ENCODE peak calls at places on chromosomes 7 and 10, in four cellular contexts. One of them, this sample, is unnamed.

GRCh38 chr10:31090894-31091607 is 59.4 kb upstream of the ZNF438 start:
- DNase-seq in right lobe of liver: no peak
- DNase-seq in activated naive CD4-positive, alpha-beta T cell treated with Interleukin-2 at 50 U/mL for 16 hours: no peak
- DNase-seq in T-helper 1 cell: no peak
- DNase-seq in this sample: no peak

GRCh38 chr7:55558962-55559920 is 13.1 kb downstream of the VOPP1 start:
- DNase-seq in right lobe of liver: no peak
- DNase-seq in activated naive CD4-positive, alpha-beta T cell treated with Interleukin-2 at 50 U/mL for 16 hours: no peak
- DNase-seq in T-helper 1 cell: no peak
- DNase-seq in this sample: no peak

GRCh38 chr7:54967384-54967783 is 51.4 kb upstream of the EGFR start:
- DNase-seq in right lobe of liver: no peak
- DNase-seq in activated naive CD4-positive, alpha-beta T cell treated with Interleukin-2 at 50 U/mL for 16 hours: no peak
- DNase-seq in T-helper 1 cell: no peak
- DNase-seq in this sample: peak; percentile 16

GRCh38 chr10:127990846-127991542 is 84.1 kb downstream of the PTPRE start:
- DNase-seq in right lobe of liver: no peak
- DNase-seq in activated naive CD4-positive, alpha-beta T cell treated with Interleukin-2 at 50 U/mL for 16 hours: peak; percentile 68
- DNase-seq in T-helper 1 cell: no peak
- DNase-seq in this sample: peak; percentile 25

GRCh38 chr10:132541129-132541528 is 3.5 kb downstream of the INPP5A start:
- DNase-seq in right lobe of liver: no peak
- DNase-seq in activated naive CD4-positive, alpha-beta T cell treated with Interleukin-2 at 50 U/mL for 16 hours: no peak
- DNase-seq in T-helper 1 cell: no peak
- DNase-seq in this sample: no peak

GRCh38 chr7:131234719-131235488 is 92.8 kb upstream of the MKLN1 start:
- DNase-seq in right lobe of liver: no peak
- DNase-seq in activated naive CD4-positive, alpha-beta T cell treated with Interleukin-2 at 50 U/mL for 16 hours: no peak
- DNase-seq in T-helper 1 cell: no peak
- DNase-seq in this sample: no peak

GRCh38 chr10:70135046-70135445 is 2.4 kb upstream of the AIFM2 start:
- DNase-seq in right lobe of liver: no peak
- DNase-seq in activated naive CD4-positive, alpha-beta T cell treated with Interleukin-2 at 50 U/mL for 16 hours: no peak
- DNase-seq in T-helper 1 cell: no peak
- DNase-seq in this sample: no peak

GRCh38 chr7:44145419-44145968 is 4.4 kb upstream of the MYL7 start:
- DNase-seq in right lobe of liver: no peak
- DNase-seq in activated naive CD4-positive, alpha-beta T cell treated with Interleukin-2 at 50 U/mL for 16 hours: peak; percentile 56
- DNase-seq in T-helper 1 cell: peak; percentile 57
- DNase-seq in this sample: no peak

GRCh38 chr7:46972205-46972604 is 609.7 kb downstream of the TNS3 start:
- DNase-seq in right lobe of liver: no peak
- DNase-seq in activated naive CD4-positive, alpha-beta T cell treated with Interleukin-2 at 50 U/mL for 16 hours: no peak
- DNase-seq in T-helper 1 cell: no peak
- DNase-seq in this sample: peak; percentile 63

GRCh38 chr10:11824376-11824775 is 1.2 kb downstream of the PROSER2 start:
- DNase-seq in right lobe of liver: no peak
- DNase-seq in activated naive CD4-positive, alpha-beta T cell treated with Interleukin-2 at 50 U/mL for 16 hours: no peak
- DNase-seq in T-helper 1 cell: no peak
- DNase-seq in this sample: no peak

GRCh38 chr10:75062191-75062849 is 49.1 kb upstream of the SAMD8 start:
- DNase-seq in right lobe of liver: no peak
- DNase-seq in activated naive CD4-positive, alpha-beta T cell treated with Interleukin-2 at 50 U/mL for 16 hours: no peak
- DNase-seq in T-helper 1 cell: no peak
- DNase-seq in this sample: peak; percentile 92

GRCh38 chr7:1537631-1538412 is 7.3 kb downstream of the MAFK start:
- DNase-seq in right lobe of liver: peak; percentile 80
- DNase-seq in activated naive CD4-positive, alpha-beta T cell treated with Interleukin-2 at 50 U/mL for 16 hours: no peak
- DNase-seq in T-helper 1 cell: no peak
- DNase-seq in this sample: peak; percentile 89

GRCh38 chr10:32068569-32068968 is 12.3 kb upstream of the KIF5B start:
- DNase-seq in right lobe of liver: no peak
- DNase-seq in activated naive CD4-positive, alpha-beta T cell treated with Interleukin-2 at 50 U/mL for 16 hours: no peak
- DNase-seq in T-helper 1 cell: no peak
- DNase-seq in this sample: no peak

GRCh38 chr10:105800626-105801025 is 1159.5 kb downstream of the SORCS3 start:
- DNase-seq in right lobe of liver: no peak
- DNase-seq in activated naive CD4-positive, alpha-beta T cell treated with Interleukin-2 at 50 U/mL for 16 hours: no peak
- DNase-seq in T-helper 1 cell: no peak
- DNase-seq in this sample: no peak

GRCh38 chr7:129825005-129825553 is 127.7 kb downstream of the UBE2H start:
- DNase-seq in right lobe of liver: peak; percentile 70
- DNase-seq in activated naive CD4-positive, alpha-beta T cell treated with Interleukin-2 at 50 U/mL for 16 hours: peak; percentile 14
- DNase-seq in T-helper 1 cell: peak; percentile 34
- DNase-seq in this sample: peak; percentile 46

GRCh38 chr10:80506189-80506575 is 31.5 kb upstream of the SH2D4B start:
- DNase-seq in right lobe of liver: no peak
- DNase-seq in activated naive CD4-positive, alpha-beta T cell treated with Interleukin-2 at 50 U/mL for 16 hours: no peak
- DNase-seq in T-helper 1 cell: no peak
- DNase-seq in this sample: no peak

GRCh38 chr7:46982928-46983327 is 599.0 kb downstream of the TNS3 start:
- DNase-seq in right lobe of liver: no peak
- DNase-seq in activated naive CD4-positive, alpha-beta T cell treated with Interleukin-2 at 50 U/mL for 16 hours: no peak
- DNase-seq in T-helper 1 cell: no peak
- DNase-seq in this sample: no peak

GRCh38 chr7:157151626-157152339 is 13.1 kb downstream of the UBE3C start:
- DNase-seq in right lobe of liver: no peak
- DNase-seq in activated naive CD4-positive, alpha-beta T cell treated with Interleukin-2 at 50 U/mL for 16 hours: no peak
- DNase-seq in T-helper 1 cell: no peak
- DNase-seq in this sample: no peak

GRCh38 chr7:16774986-16775385 is 21.4 kb downstream of the TSPAN13 start:
- DNase-seq in right lobe of liver: no peak
- DNase-seq in activated naive CD4-positive, alpha-beta T cell treated with Interleukin-2 at 50 U/mL for 16 hours: no peak
- DNase-seq in T-helper 1 cell: no peak
- DNase-seq in this sample: no peak

GRCh38 chr10:78515037-78515872 is 481.6 kb downstream of the RPS24 start:
- DNase-seq in right lobe of liver: no peak
- DNase-seq in activated naive CD4-positive, alpha-beta T cell treated with Interleukin-2 at 50 U/mL for 16 hours: no peak
- DNase-seq in T-helper 1 cell: no peak
- DNase-seq in this sample: no peak

GRCh38 chr7:87007063-87007462 is 52.4 kb downstream of the ELAPOR2 start:
- DNase-seq in right lobe of liver: no peak
- DNase-seq in activated naive CD4-positive, alpha-beta T cell treated with Interleukin-2 at 50 U/mL for 16 hours: no peak
- DNase-seq in T-helper 1 cell: no peak
- DNase-seq in this sample: no peak

GRCh38 chr7:2719007-2719406 is 31.0 kb downstream of the AMZ1 start:
- DNase-seq in right lobe of liver: no peak
- DNase-seq in activated naive CD4-positive, alpha-beta T cell treated with Interleukin-2 at 50 U/mL for 16 hours: peak; percentile 66
- DNase-seq in T-helper 1 cell: peak; percentile 50
- DNase-seq in this sample: no peak

GRCh38 chr7:40200791-40201190 is 66.0 kb downstream of the SUGCT start:
- DNase-seq in right lobe of liver: no peak
- DNase-seq in activated naive CD4-positive, alpha-beta T cell treated with Interleukin-2 at 50 U/mL for 16 hours: no peak
- DNase-seq in T-helper 1 cell: no peak
- DNase-seq in this sample: peak; percentile 92

GRCh38 chr7:107164092-107164491 is 4.7 kb upstream of the HBP1 start:
- DNase-seq in right lobe of liver: no peak
- DNase-seq in activated naive CD4-positive, alpha-beta T cell treated with Interleukin-2 at 50 U/mL for 16 hours: no peak
- DNase-seq in T-helper 1 cell: no peak
- DNase-seq in this sample: no peak

GRCh38 chr7:116741625-116742316 is 69.8 kb downstream of the MET start:
- DNase-seq in right lobe of liver: no peak
- DNase-seq in activated naive CD4-positive, alpha-beta T cell treated with Interleukin-2 at 50 U/mL for 16 hours: no peak
- DNase-seq in T-helper 1 cell: no peak
- DNase-seq in this sample: peak; percentile 21

GRCh38 chr10:106938448-106939014 is 226.0 kb downstream of the SORCS1 start:
- DNase-seq in right lobe of liver: peak; percentile 24
- DNase-seq in activated naive CD4-positive, alpha-beta T cell treated with Interleukin-2 at 50 U/mL for 16 hours: no peak
- DNase-seq in T-helper 1 cell: no peak
- DNase-seq in this sample: no peak

GRCh38 chr10:45379891-45380540 is 6.0 kb downstream of the ALOX5 start:
- DNase-seq in right lobe of liver: peak; percentile 59
- DNase-seq in activated naive CD4-positive, alpha-beta T cell treated with Interleukin-2 at 50 U/mL for 16 hours: no peak
- DNase-seq in T-helper 1 cell: no peak
- DNase-seq in this sample: no peak

GRCh38 chr10:60490013-60490412 is 100.3 kb upstream of the ANK3 start:
- DNase-seq in right lobe of liver: no peak
- DNase-seq in activated naive CD4-positive, alpha-beta T cell treated with Interleukin-2 at 50 U/mL for 16 hours: no peak
- DNase-seq in T-helper 1 cell: no peak
- DNase-seq in this sample: no peak

GRCh38 chr7:84188811-84189405 is 5.7 kb downstream of the SEMA3A start:
- DNase-seq in right lobe of liver: no peak
- DNase-seq in activated naive CD4-positive, alpha-beta T cell treated with Interleukin-2 at 50 U/mL for 16 hours: no peak
- DNase-seq in T-helper 1 cell: no peak
- DNase-seq in this sample: peak; percentile 28

GRCh38 chr10:119189811-119190282 is 11.2 kb upstream of the PRDX3 start:
- DNase-seq in right lobe of liver: no peak
- DNase-seq in activated naive CD4-positive, alpha-beta T cell treated with Interleukin-2 at 50 U/mL for 16 hours: no peak
- DNase-seq in T-helper 1 cell: no peak
- DNase-seq in this sample: no peak

GRCh38 chr10:33042565-33042964 is 84.5 kb upstream of the ITGB1 start:
- DNase-seq in right lobe of liver: no peak
- DNase-seq in activated naive CD4-positive, alpha-beta T cell treated with Interleukin-2 at 50 U/mL for 16 hours: no peak
- DNase-seq in T-helper 1 cell: no peak
- DNase-seq in this sample: no peak

GRCh38 chr10:33509231-33509871 is 174.9 kb upstream of the NRP1 start:
- DNase-seq in right lobe of liver: peak; percentile 34
- DNase-seq in activated naive CD4-positive, alpha-beta T cell treated with Interleukin-2 at 50 U/mL for 16 hours: peak; percentile 36
- DNase-seq in T-helper 1 cell: no peak
- DNase-seq in this sample: peak; percentile 60

GRCh38 chr7:73894851-73895441 is 34.0 kb downstream of the TMEM270 start:
- DNase-seq in right lobe of liver: no peak
- DNase-seq in activated naive CD4-positive, alpha-beta T cell treated with Interleukin-2 at 50 U/mL for 16 hours: no peak
- DNase-seq in T-helper 1 cell: no peak
- DNase-seq in this sample: peak; percentile 95

GRCh38 chr7:1290262-1291039 is 57.8 kb downstream of the UNCX start:
- DNase-seq in right lobe of liver: peak; percentile 19
- DNase-seq in activated naive CD4-positive, alpha-beta T cell treated with Interleukin-2 at 50 U/mL for 16 hours: peak; percentile 11
- DNase-seq in T-helper 1 cell: no peak
- DNase-seq in this sample: peak; percentile 56

GRCh38 chr7:81745706-81746105 is 24.1 kb downstream of the HGF start:
- DNase-seq in right lobe of liver: no peak
- DNase-seq in activated naive CD4-positive, alpha-beta T cell treated with Interleukin-2 at 50 U/mL for 16 hours: no peak
- DNase-seq in T-helper 1 cell: no peak
- DNase-seq in this sample: no peak

GRCh38 chr7:123901111-123901510 is 23.9 kb upstream of the SPAM1 start:
- DNase-seq in right lobe of liver: no peak
- DNase-seq in activated naive CD4-positive, alpha-beta T cell treated with Interleukin-2 at 50 U/mL for 16 hours: no peak
- DNase-seq in T-helper 1 cell: no peak
- DNase-seq in this sample: no peak